ENCODE peak calls at places on chromosomes 3 and 15, in four cellular contexts. N, W, D and U are unnamed samples.

GRCh38 chr3:22960326-22960984 is 242.7 kb upstream of the UBE2E2 start:
- DNase-seq in W (peak), N (peak), D (peak), U (peak)

GRCh38 chr3:36212291-36212690 is 168.0 kb upstream of the STAC start:
- DNase-seq in W (no peak), N (no peak), D (peak), U (no peak)

GRCh38 chr3:167662919-167663400 is 9.2 kb upstream of the WDR49 start:
- DNase-seq in N (no peak), D (no peak), W (no peak), U (no peak)

GRCh38 chr3:63800097-63800496 is 19.0 kb upstream of the C3orf49 start:
- DNase-seq in D (no peak), W (no peak), N (no peak), U (no peak)

GRCh38 chr3:172341482-172342059 is 106.7 kb downstream of the GHSR start:
- DNase-seq in N (no peak), D (no peak), W (no peak), U (peak)

GRCh38 chr15:77982127-77982490 is 95.4 kb downstream of the TBC1D2B start:
- DNase-seq in D (no peak), W (no peak), N (no peak), U (no peak)

GRCh38 chr3:44439499-44440295 is 37.8 kb downstream of the ZNF445 start:
- DNase-seq in W (peak), N (peak), D (peak), U (no peak)

GRCh38 chr15:41501191-41501917 is 7.7 kb downstream of the ITPKA start:
- DNase-seq in W (no peak), N (no peak), D (no peak), U (no peak)

GRCh38 chr15:90449206-90449735 is 61.2 kb downstream of the IQGAP1 start:
- DNase-seq in D (peak), W (no peak), N (no peak), U (no peak)

GRCh38 chr3:13204177-13204581 is 130.9 kb upstream of the IQSEC1 start:
- DNase-seq in W (no peak), N (no peak), D (no peak), U (no peak)

GRCh38 chr15:55799287-55800212 is 56.6 kb upstream of the PRTG start:
- DNase-seq in N (peak), D (peak), W (peak), U (peak)

GRCh38 chr15:57570994-57571393 is 20.7 kb upstream of the MYZAP start:
- DNase-seq in D (peak), W (no peak), N (no peak), U (peak)

GRCh38 chr3:159001711-159002110 is 199.9 kb downstream of the MFSD1 start:
- DNase-seq in D (no peak), W (no peak), N (no peak), U (peak)

GRCh38 chr15:45903283-45903682 is 268.5 kb downstream of the SQOR start:
- DNase-seq in D (no peak), W (no peak), N (no peak), U (no peak)

GRCh38 chr15:101329309-101329863 is 34.3 kb upstream of the SNRPA1 start:
- DNase-seq in N (no peak), D (no peak), W (no peak), U (no peak)

GRCh38 chr3:112293368-112294321 is at the start of gene SLC9C1:
- DNase-seq in N (peak), D (peak), W (no peak), U (peak)

GRCh38 chr3:127888564-127889107 is 26.4 kb upstream of the KBTBD12 start:
- DNase-seq in D (no peak), N (peak), W (no peak), U (no peak)
- H3K27ac ChIP-seq in D (peak), N (peak), W (no peak), U (no peak)

GRCh38 chr3:132267594-132267993 is 49.6 kb upstream of the ACP3 start:
- DNase-seq in W (no peak), N (no peak), D (no peak), U (no peak)

GRCh38 chr3:132265488-132265887 is 51.7 kb upstream of the ACP3 start:
- DNase-seq in W (no peak), D (no peak), N (no peak), U (no peak)

GRCh38 chr3:132265008-132265407 is 52.2 kb upstream of the ACP3 start:
- DNase-seq in N (no peak), W (no peak), D (no peak), U (no peak)

GRCh38 chr3:132273043-132273442 is 44.2 kb upstream of the ACP3 start:
- DNase-seq in D (no peak), N (no peak), W (no peak), U (no peak)

DNA sequence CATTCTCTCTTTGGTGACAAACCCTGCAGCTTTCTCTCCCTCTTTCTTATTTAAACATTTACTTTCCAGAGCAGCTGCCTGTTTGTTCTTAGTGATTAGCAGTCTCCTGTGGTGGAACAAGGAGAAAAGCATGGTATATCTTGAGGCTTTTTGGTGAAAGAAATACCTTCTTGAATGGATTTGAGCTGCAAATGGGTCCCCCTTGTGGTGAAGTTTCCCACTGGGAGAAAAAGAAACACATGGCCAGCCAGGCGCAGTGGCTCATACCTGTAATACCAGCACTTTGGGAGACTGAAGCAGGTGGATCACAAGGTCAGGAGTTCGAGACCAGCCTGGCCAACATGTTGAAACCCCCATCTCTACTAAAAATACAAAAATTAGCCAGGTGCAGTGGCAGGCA is 48.3 kb upstream of the ACP3 start:
- DNase-seq in N (no peak), D (no peak), W (no peak), U (no peak)
- TF ChIP-seq CTCF in N (peak), D (peak), W (no peak), U (no peak)

DNA sequence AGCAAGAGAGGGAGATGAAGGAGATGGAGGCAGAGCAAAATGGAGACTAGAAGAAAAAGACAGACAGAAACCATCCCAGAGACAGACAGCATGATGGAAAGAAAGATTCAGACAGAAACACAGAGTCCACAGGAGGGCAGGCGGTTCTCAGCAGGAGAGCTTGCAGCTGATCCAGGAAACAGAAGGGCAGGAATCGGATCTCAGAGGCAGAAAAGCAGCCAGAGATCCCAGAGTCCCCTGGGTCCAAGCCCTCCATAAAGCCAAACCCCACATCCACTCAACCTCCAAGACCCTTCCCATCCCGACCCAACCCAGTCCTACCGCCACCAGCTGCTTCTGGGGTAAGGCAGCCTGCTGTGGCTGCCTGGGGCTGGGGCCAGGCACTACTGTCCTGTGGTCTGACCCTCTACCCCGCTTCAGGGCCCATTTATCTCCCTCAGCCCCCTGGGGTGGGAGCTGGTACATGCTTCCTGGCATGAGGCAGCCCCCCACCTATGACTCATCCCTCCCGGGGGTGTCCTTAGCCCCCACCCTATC is at the start of gene UCN2:
- DNase-seq in D (peak), W (no peak), N (no peak), U (no peak)
- H3K27ac ChIP-seq in D (peak), W (no peak), N (no peak), U (peak)

DNA sequence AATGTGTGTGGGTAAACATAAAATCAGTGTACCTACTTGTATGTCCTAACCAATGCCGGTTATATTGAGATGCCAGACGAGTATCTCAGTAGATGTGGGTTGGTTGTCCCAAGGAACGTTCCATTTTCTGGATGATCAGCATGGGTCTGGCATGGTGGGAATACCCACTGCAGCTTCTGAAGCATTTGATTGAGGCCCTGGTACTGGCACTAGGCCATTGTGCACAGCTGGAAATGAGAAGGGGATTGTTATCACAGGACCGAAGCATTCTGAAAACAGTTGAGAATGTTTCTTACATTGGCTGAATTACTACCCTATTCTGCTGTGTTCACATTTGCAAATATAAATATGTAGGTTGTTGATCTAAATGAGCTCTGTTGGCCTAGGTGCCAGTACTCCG is 293.5 kb upstream of the TPM1 start:
- DNase-seq in W (no peak), N (no peak), D (no peak), U (no peak)
- TF ChIP-seq CTCF in W (no peak), N (no peak), D (no peak), U (no peak)

GRCh38 chr15:70758790-70759462 is 4.4 kb downstream of the UACA start:
- DNase-seq in N (no peak), W (no peak), D (no peak), U (no peak)
- H3K27ac ChIP-seq in N (no peak), W (no peak), D (peak), U (no peak)

DNA sequence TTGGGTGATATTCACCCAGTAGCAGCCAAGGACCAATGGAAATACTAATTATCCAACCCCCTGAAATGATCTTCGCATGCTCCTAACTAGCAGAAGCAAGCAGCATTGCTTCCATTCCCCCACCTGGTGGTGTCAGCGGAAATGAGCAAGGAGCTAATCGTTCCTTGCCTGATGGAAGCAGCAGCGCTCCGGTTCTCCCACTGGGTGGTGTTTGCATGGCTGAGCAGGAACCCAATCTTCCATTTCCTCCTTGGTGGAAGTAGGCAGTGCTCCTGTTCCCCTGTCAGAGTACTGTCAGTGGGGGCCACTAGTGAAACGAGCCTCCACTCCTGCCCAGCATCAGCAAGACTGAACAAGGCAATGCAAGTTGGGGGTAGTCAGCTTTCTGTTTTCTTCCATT is 311.5 kb downstream of the CACNA2D3 start:
- DNase-seq in W (no peak), D (no peak), N (no peak), U (no peak)
- TF ChIP-seq CTCF in W (no peak), D (no peak), N (no peak), U (no peak)

GRCh38 chr15:97960364-97961066 is at the start of gene ARRDC4:
- DNase-seq in D (peak), W (peak), N (peak), U (peak)
- H3K27ac ChIP-seq in D (peak), W (peak), N (peak), U (peak)

DNA sequence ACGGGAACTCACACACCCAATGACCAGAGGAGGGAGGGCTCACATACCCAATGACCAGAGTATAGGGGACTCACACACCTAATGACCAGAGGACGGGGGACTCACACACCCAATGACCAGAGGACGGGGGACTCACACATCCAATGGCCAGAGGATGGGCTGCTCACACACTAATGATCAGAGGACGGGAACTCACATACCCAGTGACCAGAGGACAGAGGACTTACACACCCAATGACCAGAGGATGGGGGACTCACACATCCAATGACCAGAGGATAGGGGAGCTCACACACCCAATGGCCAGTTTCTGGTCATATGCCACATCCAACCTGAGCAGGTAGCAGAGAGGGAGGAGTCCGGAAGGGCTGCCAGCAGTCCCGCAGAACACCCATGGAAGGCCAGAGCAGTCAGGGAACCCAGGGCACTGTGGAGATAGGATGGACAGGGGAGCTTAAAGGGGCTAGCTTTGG is 10.4 kb downstream of the RAB6B start:
- DNase-seq in W (no peak), N (no peak), D (no peak), U (no peak)
- TF ChIP-seq CTCF in W (no peak), N (no peak), D (no peak), U (no peak)